ENCODE peak calls at places on chromosomes 11 and 22, in four cellular contexts. One of them, this sample, is unnamed.
A peak's percentile ranks its signal among the peaks of the same experiment; 100 is the strongest.

GRCh38 chr11:908273-908672 is 2.3 kb downstream of the CHID1 start:
- DNase-seq in transverse colon: no peak
- DNase-seq in spleen: no peak
- DNase-seq in GM23338: no peak
- DNase-seq in this sample: no peak

GRCh38 chr22:44380716-44381500 is 68.2 kb upstream of the SHISAL1 start:
- DNase-seq in GM23338: no peak
- DNase-seq in spleen: peak; percentile 58
- DNase-seq in transverse colon: no peak
- DNase-seq in this sample: no peak

GRCh38 chr22:38203090-38203810 is 1.5 kb downstream of the MAFF start:
- DNase-seq in spleen: peak; percentile 89
- DNase-seq in transverse colon: peak; percentile 85
- DNase-seq in GM23338: peak; percentile 68
- DNase-seq in this sample: peak; percentile 86

GRCh38 chr22:46796566-46797195 is 34.2 kb downstream of the TBC1D22A start:
- DNase-seq in GM23338: no peak
- DNase-seq in transverse colon: no peak
- DNase-seq in spleen: peak; percentile 56
- DNase-seq in this sample: no peak

GRCh38 chr11:47512701-47513100 is 40.2 kb downstream of the CELF1 start:
- DNase-seq in transverse colon: no peak
- DNase-seq in spleen: no peak
- DNase-seq in GM23338: no peak
- DNase-seq in this sample: no peak

GRCh38 chr11:43944761-43945311 is 2.4 kb downstream of the C11orf96 start:
- DNase-seq in transverse colon: peak; percentile 75
- DNase-seq in GM23338: peak; percentile 78
- DNase-seq in spleen: peak; percentile 91
- DNase-seq in this sample: peak; percentile 94

GRCh38 chr22:48782817-48783511 is 1044.7 kb downstream of the BRD1 start:
- DNase-seq in transverse colon: no peak
- DNase-seq in spleen: no peak
- DNase-seq in GM23338: no peak
- DNase-seq in this sample: peak; percentile 8

GRCh38 chr11:6608726-6609501 is 3.1 kb downstream of the TAF10 start:
- DNase-seq in spleen: no peak
- DNase-seq in transverse colon: no peak
- DNase-seq in GM23338: no peak
- DNase-seq in this sample: no peak

GRCh38 chr11:762421-763072 is 14.7 kb downstream of the GATD1 start:
- DNase-seq in GM23338: peak; percentile 59
- DNase-seq in spleen: peak; percentile 76
- DNase-seq in transverse colon: peak; percentile 52
- DNase-seq in this sample: peak; percentile 76

GRCh38 chr11:122108192-122108799 is 7.7 kb downstream of the BLID start:
- DNase-seq in transverse colon: no peak
- DNase-seq in spleen: no peak
- DNase-seq in GM23338: peak; percentile 81
- DNase-seq in this sample: no peak

GRCh38 chr11:32136654-32137053 is 45.8 kb downstream of the RCN1 start:
- DNase-seq in GM23338: no peak
- DNase-seq in transverse colon: no peak
- DNase-seq in spleen: no peak
- DNase-seq in this sample: no peak

GRCh38 chr11:111793863-111794262 is 27.7 kb upstream of the PPP2R1B start:
- DNase-seq in transverse colon: no peak
- DNase-seq in spleen: no peak
- DNase-seq in GM23338: no peak
- DNase-seq in this sample: no peak

GRCh38 chr11:87181143-87181542 is 143.4 kb downstream of the TMEM135 start:
- DNase-seq in GM23338: no peak
- DNase-seq in transverse colon: no peak
- DNase-seq in spleen: no peak
- DNase-seq in this sample: no peak

GRCh38 chr11:132453411-132453810 is 1078.9 kb downstream of the OPCML start:
- DNase-seq in GM23338: no peak
- DNase-seq in transverse colon: no peak
- DNase-seq in spleen: no peak
- DNase-seq in this sample: no peak

GRCh38 chr11:88231894-88232482 is 56.7 kb upstream of the RAB38 start:
- DNase-seq in transverse colon: no peak
- DNase-seq in spleen: no peak
- DNase-seq in GM23338: peak; percentile 76
- DNase-seq in this sample: no peak

GRCh38 chr11:3022300-3022967 is 30.3 kb upstream of the NAP1L4 start:
- DNase-seq in GM23338: no peak
- DNase-seq in spleen: no peak
- DNase-seq in transverse colon: no peak
- DNase-seq in this sample: no peak

DNA sequence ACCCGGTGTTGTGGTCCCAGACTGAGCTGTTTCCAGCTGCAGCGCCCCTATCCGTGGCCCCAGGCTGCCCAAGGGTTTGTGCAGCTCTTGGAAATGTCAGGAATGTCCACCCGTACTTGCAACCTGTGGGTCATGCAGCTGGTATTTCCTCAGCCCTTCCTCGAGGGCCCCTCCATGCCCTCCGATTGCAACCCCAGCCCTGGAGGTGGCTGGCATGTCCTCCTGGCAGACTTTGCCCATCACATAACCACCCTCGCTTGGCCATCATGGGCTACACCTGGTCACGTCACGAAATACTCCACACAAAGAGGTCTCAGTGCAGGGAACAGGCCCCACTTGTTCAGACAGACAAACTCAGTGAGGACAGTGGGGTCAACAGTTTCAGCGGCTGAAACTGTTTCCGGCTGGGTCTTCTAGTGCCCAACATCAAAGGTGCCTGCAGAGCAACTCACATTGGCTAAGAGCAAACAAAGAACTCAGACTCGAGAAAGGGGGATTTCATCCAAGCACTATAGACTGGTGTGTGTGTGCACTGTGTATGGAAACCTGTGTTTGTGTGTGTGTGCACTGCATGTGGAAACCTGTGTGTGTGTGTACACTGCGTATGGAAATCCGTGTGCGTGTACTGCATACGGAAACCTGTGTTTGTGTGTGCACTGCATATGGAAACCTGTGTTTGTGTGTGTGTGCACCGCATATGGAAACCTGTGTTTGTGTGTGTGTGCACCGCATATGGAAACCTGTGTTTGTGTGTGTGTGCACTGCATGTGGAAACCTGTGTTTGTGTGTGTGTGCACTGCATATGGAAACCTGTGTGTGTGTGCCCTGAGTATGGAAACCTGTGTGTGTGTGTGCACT is 72.8 kb upstream of the CCND1 start:
- DNase-seq in transverse colon: no peak
- DNase-seq in spleen: no peak
- DNase-seq in GM23338: no peak
- DNase-seq in this sample: no peak
- TF ChIP-seq POLR2AphosphoS5 in transverse colon: no peak
- TF ChIP-seq POLR2AphosphoS5 in spleen: no peak
- TF ChIP-seq POLR2AphosphoS5 in GM23338: no peak
- TF ChIP-seq POLR2AphosphoS5 in this sample: no peak

GRCh38 chr11:63847363-63847762 is 8.5 kb downstream of the MARK2 start:
- DNase-seq in GM23338: peak; percentile 85
- DNase-seq in transverse colon: no peak
- DNase-seq in spleen: no peak
- DNase-seq in this sample: peak; percentile 72
- H3K27ac ChIP-seq in GM23338: peak overlapping the region; percentile 70
- H3K27ac ChIP-seq in transverse colon: peak overlapping the region; percentile 5
- H3K27ac ChIP-seq in spleen: peak overlapping the region; percentile 43
- H3K27ac ChIP-seq in this sample: peak overlapping the region; percentile 66

DNA sequence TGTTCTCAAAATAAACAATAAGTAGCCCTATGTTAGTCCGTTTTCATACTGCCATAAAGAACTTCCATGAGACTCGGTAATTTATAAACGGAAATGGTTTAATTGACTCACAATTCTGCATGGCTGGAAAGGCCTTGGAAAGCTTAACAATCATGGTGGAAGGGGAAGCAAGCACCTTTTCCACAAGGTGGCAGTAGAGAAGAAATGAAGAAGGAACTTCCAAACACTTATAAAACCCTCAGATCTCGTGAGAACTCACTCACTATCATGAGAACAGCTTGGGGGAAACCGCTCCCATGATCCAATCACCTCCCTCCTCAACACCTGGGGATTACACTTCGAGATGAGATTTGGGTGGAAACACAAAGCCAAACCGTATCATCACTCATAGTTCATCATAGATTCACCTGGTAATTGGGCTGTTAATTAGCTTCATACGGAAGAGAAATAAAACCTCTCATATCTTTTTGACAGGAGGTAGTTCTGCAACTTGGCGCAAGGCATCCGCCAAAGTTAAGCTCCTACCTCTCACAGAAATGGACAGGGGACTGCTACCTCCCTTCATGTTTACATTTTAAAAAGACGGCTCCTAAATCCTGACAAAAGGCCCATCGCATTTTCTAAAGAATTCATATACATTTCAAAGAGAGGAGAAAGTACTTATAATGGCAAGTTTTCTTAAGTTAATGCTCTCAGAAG is 49.0 kb downstream of the MUC15 start:
- DNase-seq in GM23338: peak; percentile 90
- DNase-seq in spleen: no peak
- DNase-seq in transverse colon: no peak
- DNase-seq in this sample: no peak
- TF ChIP-seq CTCF in GM23338: peak; percentile 70
- TF ChIP-seq CTCF in spleen: no peak
- TF ChIP-seq CTCF in transverse colon: peak; percentile 3
- TF ChIP-seq CTCF in this sample: no peak

GRCh38 chr22:32862083-32862482 is 60.6 kb downstream of the TIMP3 start:
- DNase-seq in GM23338: no peak
- DNase-seq in transverse colon: no peak
- DNase-seq in spleen: no peak
- DNase-seq in this sample: no peak
- TF ChIP-seq POLR2AphosphoS5 in GM23338: no peak
- TF ChIP-seq POLR2AphosphoS5 in transverse colon: no peak
- TF ChIP-seq POLR2AphosphoS5 in spleen: peak; percentile 37
- TF ChIP-seq POLR2AphosphoS5 in this sample: no peak

GRCh38 chr11:45664376-45665205 is 831 bp downstream of the CHST1 start:
- DNase-seq in GM23338: peak; percentile 58
- DNase-seq in transverse colon: no peak
- DNase-seq in spleen: no peak
- DNase-seq in this sample: no peak
- H3K27ac ChIP-seq in GM23338: no peak overlapping the region
- H3K27ac ChIP-seq in transverse colon: no peak overlapping the region
- H3K27ac ChIP-seq in spleen: peak overlapping the region; percentile 48
- H3K27ac ChIP-seq in this sample: peak overlapping the region; percentile 81

This sample was measured in upper lobe of left lung.